ENCODE peak calls at places on chromosomes 6 and 20, in eight cellular contexts. I is esophagus squamous epithelium, U is mesendoderm, K is progenitor cell of endocrine pancreas, Y is NCI-H1092, W is fibroblast of the aortic adventitia, O is T-helper 1 cell, N is iPS DF 6.9. L is an unnamed sample.

GRCh38 chr20:16441526-16442164 is 131.6 kb downstream of the KIF16B start:
- DNase-seq in I (no peak), U (no peak), K (no peak), Y (no peak), W (no peak), O (no peak), N (no peak), L (no peak)

GRCh38 chr6:157150076-157150475 is 173.2 kb downstream of the TMEM242 start:
- DNase-seq in I (no peak), U (no peak), K (no peak), Y (no peak), W (no peak), O (no peak), N (no peak), L (no peak)

GRCh38 chr20:38674178-38675133 is 49.8 kb upstream of the SLC32A1 start:
- DNase-seq in I (no peak), U (peak; percentile 71), K (peak; percentile 81), Y (peak; percentile 76), W (peak; percentile 36), O (peak; percentile 37), N (no peak), L (peak; percentile 8)

GRCh38 chr6:43978473-43979360 is 148.5 kb downstream of the MRPL14 start:
- DNase-seq in I (no peak), U (no peak), K (no peak), Y (no peak), W (peak; percentile 65), O (no peak), N (no peak), L (no peak)

GRCh38 chr6:2918936-2919335 is 15.8 kb upstream of the SERPINB9 start:
- DNase-seq in I (no peak), U (no peak), K (no peak), Y (no peak), W (no peak), O (no peak), N (no peak), L (no peak)

GRCh38 chr6:130625825-130626500 is 201.2 kb upstream of the SMLR1 start:
- DNase-seq in I (no peak), U (peak; percentile 6), K (no peak), Y (no peak), W (peak; percentile 67), O (no peak), N (no peak), L (no peak)

GRCh38 chr20:51560042-51560441 is 17.5 kb upstream of the NFATC2 start:
- DNase-seq in I (no peak), U (no peak), K (no peak), Y (no peak), W (no peak), O (no peak), N (no peak), L (no peak)

GRCh38 chr6:68082086-68082485 is 553.0 kb upstream of the ADGRB3 start:
- DNase-seq in I (no peak), U (no peak), K (no peak), Y (no peak), W (no peak), O (no peak), N (no peak), L (no peak)

GRCh38 chr6:36843169-36843568 is 3.9 kb upstream of the CPNE5 start:
- DNase-seq in I (no peak), U (no peak), K (no peak), Y (no peak), W (no peak), O (no peak), N (no peak), L (no peak)

GRCh38 chr6:151493495-151494234 is at the start of gene CCDC170:
- DNase-seq in I (no peak), U (peak; percentile 70), K (peak; percentile 30), Y (no peak), W (no peak), O (no peak), N (no peak), L (no peak)